ENCODE peak calls at places on chromosomes 6 and 20, in six cellular contexts. M, I, C, J, A and U are unnamed samples.

GRCh38 chr20:41307021-41307420 is 10.5 kb downstream of the ZHX3 start:
- DNase-seq in C (no peak), A (no peak), J (no peak), M (no peak), I (no peak), U (peak; percentile 15)

GRCh38 chr6:141486942-141487341 is 645.8 kb upstream of the GJE1 start:
- DNase-seq in M (no peak), J (no peak), A (no peak), C (no peak), I (no peak), U (no peak)

GRCh38 chr6:84417261-84417660 is 189.8 kb upstream of the CEP162 start:
- DNase-seq in M (peak; percentile 89), J (no peak), A (no peak), I (no peak), C (peak; percentile 83), U (no peak)

GRCh38 chr20:55365745-55366144 is 639.6 kb downstream of the CBLN4 start:
- DNase-seq in M (no peak), J (no peak), A (no peak), I (no peak), C (no peak), U (no peak)

GRCh38 chr6:158703121-158703839 is 53.4 kb downstream of the SYTL3 start:
- DNase-seq in J (no peak), M (no peak), A (peak; percentile 72), I (no peak), C (no peak), U (no peak)

GRCh38 chr20:34200020-34200419 is 41.2 kb upstream of the ASIP start:
- DNase-seq in I (no peak), J (no peak), C (no peak), A (no peak), M (no peak), U (no peak)

GRCh38 chr6:21479140-21479539 is 114.4 kb upstream of the SOX4 start:
- DNase-seq in I (no peak), A (no peak), J (no peak), M (peak; percentile 51), C (peak; percentile 77), U (no peak)

GRCh38 chr20:23061713-23062561 is 12.5 kb upstream of the THBD start:
- DNase-seq in M (peak; percentile 74), I (no peak), J (peak; percentile 34), A (no peak), C (peak; percentile 83), U (no peak)

GRCh38 chr6:118509009-118509617 is 39.0 kb upstream of the PLN start:
- DNase-seq in I (peak; percentile 32), J (no peak), A (no peak), M (peak; percentile 54), C (peak; percentile 76), U (peak; percentile 33)

GRCh38 chr20:57747889-57748456 is 38.2 kb upstream of the PMEPA1 start:
- DNase-seq in I (no peak), J (no peak), A (no peak), M (no peak), C (no peak), U (no peak)

GRCh38 chr6:110581682-110582081 is 105.3 kb upstream of the SLC22A16 start:
- DNase-seq in C (no peak), J (no peak), M (peak; percentile 20), I (no peak), A (no peak), U (no peak)

GRCh38 chr20:51540585-51540984 is 1.9 kb downstream of the NFATC2 start:
- DNase-seq in C (no peak), A (no peak), I (no peak), M (no peak), J (no peak), U (no peak)

GRCh38 chr6:139533166-139533565 is 158.7 kb upstream of the CITED2 start:
- DNase-seq in J (no peak), M (peak; percentile 17), C (peak; percentile 67), A (no peak), I (no peak), U (no peak)

GRCh38 chr6:15872252-15873103 is 209.7 kb upstream of the DTNBP1 start:
- DNase-seq in I (no peak), A (no peak), C (peak; percentile 63), M (peak; percentile 73), J (no peak), U (no peak)

GRCh38 chr6:116010400-116011095 is 50.1 kb downstream of the FRK start:
- DNase-seq in C (peak; percentile 87), I (peak; percentile 62), A (peak; percentile 64), J (peak; percentile 76), M (peak; percentile 74), U (peak; percentile 81)

GRCh38 chr6:75409286-75409685 is 84.3 kb downstream of the FILIP1 start:
- DNase-seq in I (no peak), J (no peak), A (no peak), M (peak; percentile 49), C (no peak), U (no peak)

GRCh38 chr6:161110380-161110779 is 118.8 kb downstream of the MAP3K4 start:
- DNase-seq in I (no peak), C (no peak), A (no peak), M (no peak), J (no peak), U (no peak)

GRCh38 chr6:11093065-11093590 is 506 bp upstream of the SMIM13 start:
- DNase-seq in C (peak; percentile 56), A (no peak), M (peak; percentile 29), J (peak; percentile 52), I (no peak), U (peak; percentile 85)

GRCh38 chr6:166861961-166862286 is 94.4 kb downstream of the RNASET2 start:
- DNase-seq in I (no peak), J (no peak), C (no peak), A (no peak), M (no peak), U (no peak)

GRCh38 chr20:56702931-56703840 is 74.1 kb downstream of the TFAP2C start:
- DNase-seq in J (no peak), C (no peak), I (no peak), M (no peak), A (no peak), U (no peak)

GRCh38 chr20:48387675-48388074 is 440.1 kb downstream of the PREX1 start:
- DNase-seq in M (no peak), J (no peak), A (no peak), C (peak; percentile 4), I (no peak), U (no peak)

GRCh38 chr20:17650816-17651760 is 31.0 kb downstream of the RRBP1 start:
- DNase-seq in J (no peak), A (no peak), I (no peak), M (peak; percentile 78), C (no peak), U (no peak)

GRCh38 chr6:131061771-131062160 is 1.3 kb downstream of the EPB41L2 start:
- DNase-seq in J (no peak), M (no peak), C (peak; percentile 34), I (no peak), A (no peak), U (peak; percentile 27)

GRCh38 chr6:31652925-31653724 is 664 bp upstream of the BAG6 start:
- DNase-seq in C (no peak), M (no peak), I (no peak), A (peak; percentile 87), J (peak; percentile 89), U (peak; percentile 96)

GRCh38 chr6:150142657-150143501 is at the start of gene PPP1R14C:
- DNase-seq in M (no peak), J (peak; percentile 60), A (peak; percentile 69), C (no peak), I (no peak), U (no peak)

GRCh38 chr6:125245109-125245508 is 56.7 kb downstream of the HDDC2 start:
- DNase-seq in I (no peak), C (no peak), J (no peak), M (no peak), A (no peak), U (no peak)
- H3K4me3 ChIP-seq in I (no peak overlapping the region), C (no peak overlapping the region), J (no peak overlapping the region), M (no peak overlapping the region), A (no peak overlapping the region), U (no peak overlapping the region)

GRCh38 chr6:117346142-117346930 is 79.4 kb downstream of the ROS1 start:
- DNase-seq in J (no peak), I (no peak), M (peak; percentile 48), A (no peak), C (peak; percentile 41), U (no peak)
- TF ChIP-seq CTCF in J (peak; percentile 18), I (peak; percentile 59), M (peak; percentile 38), A (peak; percentile 50), C (peak; percentile 40), U (peak; percentile 29)

GRCh38 chr6:46964716-46965519 is 43.2 kb upstream of the ADGRF5 start:
- DNase-seq in J (no peak), I (no peak), C (peak; percentile 14), A (no peak), M (no peak), U (no peak)

GRCh38 chr6:46961248-46961647 is 39.5 kb upstream of the ADGRF5 start:
- DNase-seq in A (no peak), I (no peak), C (no peak), M (no peak), J (no peak), U (peak; percentile 25)

GRCh38 chr6:46963626-46964025 is 41.9 kb upstream of the ADGRF5 start:
- DNase-seq in I (no peak), C (peak; percentile 21), J (no peak), A (no peak), M (peak; percentile 49), U (no peak)

GRCh38 chr6:46959419-46959818 is 37.7 kb upstream of the ADGRF5 start:
- DNase-seq in C (no peak), I (no peak), J (no peak), A (no peak), M (no peak), U (no peak)

GRCh38 chr6:46963039-46963438 is 41.3 kb upstream of the ADGRF5 start:
- DNase-seq in C (no peak), M (no peak), I (no peak), A (no peak), J (no peak), U (no peak)
- H3K4me3 ChIP-seq in C (no peak overlapping the region), M (no peak overlapping the region), I (no peak overlapping the region), A (no peak overlapping the region), J (no peak overlapping the region), U (no peak overlapping the region)

GRCh38 chr6:33198159-33198852 is 2.2 kb downstream of the RXRB start:
- DNase-seq in A (no peak), M (no peak), J (no peak), I (no peak), C (no peak), U (no peak)
- TF ChIP-seq CTCF in A (no peak), M (no peak), J (no peak), I (no peak), C (no peak), U (no peak)

GRCh38 chr20:62972270-62973032 is 19.9 kb downstream of the SLC17A9 start:
- DNase-seq in I (peak; percentile 48), J (peak; percentile 84), A (peak; percentile 92), C (peak; percentile 86), M (peak; percentile 70), U (peak; percentile 90)
- H3K4me3 ChIP-seq in I (peak overlapping the region; percentile 32), J (peak overlapping the region; percentile 34), A (no peak overlapping the region), C (no peak overlapping the region), M (peak overlapping the region; percentile 7), U (no peak overlapping the region)